ENCODE peak calls at places on chromosome 10, in seven cellular contexts. L, M, O, R, X, T and Y are unnamed samples.
A peak's percentile ranks its signal among the peaks of the same experiment; 100 is the strongest.

GRCh38 chr10:102537367-102537766 is 33.6 kb downstream of the SUFU start:
- DNase-seq in L (no peak), M (no peak), O (no peak), R (peak; percentile 19), X (no peak), T (no peak), Y (no peak)

GRCh38 chr10:46546591-46547330 is 9.7 kb downstream of the GPRIN2 start:
- DNase-seq in L (no peak), M (no peak), O (peak; percentile 10), R (no peak), X (no peak), T (peak; percentile 61), Y (peak; percentile 73)

GRCh38 chr10:90959826-90960225 is 38.9 kb upstream of the ANKRD1 start:
- DNase-seq in L (no peak), M (no peak), O (no peak), R (no peak), X (no peak), T (no peak), Y (no peak)

GRCh38 chr10:71396084-71396713 is 521 bp upstream of the CDH23 start:
- DNase-seq in L (no peak), M (no peak), O (peak; percentile 42), R (no peak), X (peak; percentile 59), T (peak; percentile 55), Y (peak; percentile 83)

GRCh38 chr10:35347088-35347487 is 10.8 kb downstream of the CCNY start:
- DNase-seq in L (no peak), M (no peak), O (no peak), R (no peak), X (no peak), T (no peak), Y (no peak)

GRCh38 chr10:70749756-70750155 is 35.4 kb downstream of the TBATA start:
- DNase-seq in L (no peak), M (no peak), O (no peak), R (no peak), X (no peak), T (no peak), Y (peak; percentile 50)

GRCh38 chr10:70927221-70927943 is 39.0 kb upstream of the PCBD1 start:
- DNase-seq in L (no peak), M (no peak), O (no peak), R (no peak), X (no peak), T (no peak), Y (no peak)

GRCh38 chr10:98331888-98332287 is 63.9 kb upstream of the LOXL4 start:
- DNase-seq in L (peak; percentile 17), M (peak; percentile 68), O (no peak), R (no peak), X (peak; percentile 43), T (no peak), Y (no peak)

GRCh38 chr10:23106508-23106907 is 11.1 kb downstream of the MSRB2 start:
- DNase-seq in L (no peak), M (no peak), O (no peak), R (no peak), X (no peak), T (no peak), Y (no peak)

GRCh38 chr10:104255244-104255981 is 721 bp downstream of the GSTO1 start:
- DNase-seq in L (peak; percentile 82), M (no peak), O (peak; percentile 30), R (no peak), X (peak; percentile 35), T (no peak), Y (no peak)

GRCh38 chr10:109922353-109922975 is 847 bp downstream of the XPNPEP1 start:
- DNase-seq in L (no peak), M (no peak), O (no peak), R (no peak), X (peak; percentile 16), T (no peak), Y (no peak)

GRCh38 chr10:13865758-13866491 is 279.2 kb downstream of the PRPF18 start:
- DNase-seq in L (no peak), M (peak; percentile 21), O (no peak), R (no peak), X (no peak), T (no peak), Y (no peak)

GRCh38 chr10:8639601-8640000 is 585.1 kb downstream of the GATA3 start:
- DNase-seq in L (no peak), M (no peak), O (no peak), R (no peak), X (no peak), T (no peak), Y (no peak)

GRCh38 chr10:86079088-86079487 is 287.5 kb downstream of the GRID1 start:
- DNase-seq in L (no peak), M (peak; percentile 66), O (no peak), R (no peak), X (peak; percentile 92), T (no peak), Y (no peak)

GRCh38 chr10:24334279-24334922 is 125.5 kb downstream of the KIAA1217 start:
- DNase-seq in L (no peak), M (no peak), O (no peak), R (no peak), X (no peak), T (no peak), Y (no peak)

GRCh38 chr10:80684217-80684616 is 146.5 kb downstream of the SH2D4B start:
- DNase-seq in L (no peak), M (peak; percentile 70), O (no peak), R (no peak), X (peak; percentile 60), T (no peak), Y (no peak)

GRCh38 chr10:99689461-99689860 is 30.2 kb downstream of the ENTPD7 start:
- DNase-seq in L (no peak), M (no peak), O (no peak), R (no peak), X (no peak), T (no peak), Y (no peak)

GRCh38 chr10:112739219-112739969 is 210.7 kb upstream of the TCF7L2 start:
- DNase-seq in L (peak; percentile 99), M (no peak), O (no peak), R (no peak), X (no peak), T (no peak), Y (no peak)

GRCh38 chr10:3525832-3526449 is 259.1 kb downstream of the KLF6 start:
- DNase-seq in L (peak; percentile 13), M (peak; percentile 76), O (peak; percentile 26), R (no peak), X (peak; percentile 55), T (no peak), Y (no peak)

GRCh38 chr10:788796-789748 is 99.6 kb upstream of the DIP2C start:
- DNase-seq in L (peak; percentile 82), M (peak; percentile 18), O (peak; percentile 82), R (no peak), X (peak; percentile 83), T (peak; percentile 77), Y (peak; percentile 88)

GRCh38 chr10:116947838-116948529 is 57.0 kb downstream of the SHTN1 start:
- DNase-seq in L (peak; percentile 54), M (peak; percentile 59), O (no peak), R (no peak), X (peak; percentile 4), T (no peak), Y (no peak)

GRCh38 chr10:121078672-121079102 is 227.5 kb downstream of the WDR11 start:
- DNase-seq in L (no peak), M (no peak), O (peak; percentile 41), R (no peak), X (no peak), T (no peak), Y (no peak)

GRCh38 chr10:121243003-121243898 is 355.0 kb downstream of the FGFR2 start:
- DNase-seq in L (no peak), M (no peak), O (no peak), R (no peak), X (no peak), T (no peak), Y (no peak)

GRCh38 chr10:6464862-6465430 is 115.1 kb downstream of the PRKCQ start:
- DNase-seq in L (no peak), M (no peak), O (peak; percentile 18), R (no peak), X (peak; percentile 74), T (no peak), Y (no peak)

GRCh38 chr10:44387853-44388251 is 3.0 kb upstream of the CXCL12 start:
- DNase-seq in L (no peak), M (no peak), O (no peak), R (no peak), X (no peak), T (no peak), Y (peak; percentile 52)

GRCh38 chr10:80408198-80409085 is at the start of gene PRXL2A:
- DNase-seq in L (peak; percentile 74), M (no peak), O (peak; percentile 89), R (no peak), X (peak; percentile 40), T (peak; percentile 84), Y (peak; percentile 95)

GRCh38 chr10:74827045-74827441 is 643 bp downstream of the KAT6B start:
- DNase-seq in L (no peak), M (no peak), O (no peak), R (no peak), X (no peak), T (no peak), Y (no peak)

GRCh38 chr10:11515596-11516418 is 95.6 kb downstream of the USP6NL start:
- DNase-seq in L (peak; percentile 68), M (peak; percentile 54), O (peak; percentile 54), R (peak; percentile 67), X (peak; percentile 78), T (no peak), Y (no peak)

GRCh38 chr10:3401491-3401938 is 228.9 kb upstream of the PITRM1 start:
- DNase-seq in L (no peak), M (no peak), O (no peak), R (no peak), X (no peak), T (no peak), Y (no peak)

GRCh38 chr10:113360870-113361269 is 192.0 kb upstream of the HABP2 start:
- DNase-seq in L (no peak), M (no peak), O (no peak), R (no peak), X (no peak), T (no peak), Y (no peak)

GRCh38 chr10:37812290-37812689 is 45.1 kb downstream of the ZNF248 start:
- DNase-seq in L (peak; percentile 59), M (no peak), O (no peak), R (no peak), X (no peak), T (no peak), Y (no peak)
- H3K9me3 ChIP-seq in L (peaks cover 9% of the 10 kb centered on the region), M (no peaks in the 10 kb centered on the region), O (peaks cover 34% of the 10 kb centered on the region), R (no peaks in the 10 kb centered on the region), X (no peaks in the 10 kb centered on the region), T (peaks cover 64% of the 10 kb centered on the region), Y (peaks cover 95% of the 10 kb centered on the region)

GRCh38 chr10:97020452-97021400 is 165.0 kb downstream of the SLIT1 start:
- DNase-seq in L (no peak), M (no peak), O (no peak), R (no peak), X (no peak), T (no peak), Y (no peak)
- TF ChIP-seq POLR2AphosphoS5 in L (no peak), M (no peak), O (no peak), R (no peak), X (no peak), T (no peak), Y (no peak)

GRCh38 chr10:128469515-128469914 is 343.3 kb upstream of the MKI67 start:
- DNase-seq in L (no peak), M (no peak), O (no peak), R (no peak), X (peak; percentile 4), T (no peak), Y (peak; percentile 50)
- H3K9me3 ChIP-seq in L (no peaks in the 10 kb centered on the region), M (no peaks in the 10 kb centered on the region), O (no peaks in the 10 kb centered on the region), R (no peaks in the 10 kb centered on the region), X (no peaks in the 10 kb centered on the region), T (no peaks in the 10 kb centered on the region), Y (no peaks in the 10 kb centered on the region)

GRCh38 chr10:72834183-72834825 is 59.2 kb upstream of the OIT3 start:
- DNase-seq in L (peak; percentile 53), M (peak; percentile 48), O (no peak), R (peak; percentile 28), X (peak; percentile 78), T (no peak), Y (no peak)
- TF ChIP-seq POLR2AphosphoS5 in L (no peak), M (no peak), O (no peak), R (no peak), X (no peak), T (no peak), Y (no peak)